ENCODE peak calls at places on chromosomes 5 and 9, in seven cellular contexts. E is T-helper 1 cell; A is brain microvascular endothelial cell; R is HepG2; W is HFF-Myc; F is non-pigmented ciliary epithelial cell; N is activated T-helper 1 cell treated with anti-CD3 and anti-CD28 coated beads, Interleukin-2, amount 50 U/mL, for 16 hours. H is an unnamed sample.

GRCh38 chr5:163790497-163790896 is 285.1 kb downstream of the MAT2B start:
- DNase-seq in E (no peak), A (no peak), R (no peak), W (no peak), F (no peak), N (no peak), H (no peak)

GRCh38 chr5:170523129-170523497 is 19.3 kb downstream of the KCNIP1 start:
- DNase-seq in E (no peak), A (no peak), R (no peak), W (no peak), F (no peak), N (no peak), H (no peak)

GRCh38 chr9:127170652-127171051 is 48.2 kb upstream of the ANGPTL2 start:
- DNase-seq in E (no peak), A (no peak), R (no peak), W (no peak), F (no peak), N (no peak), H (no peak)

GRCh38 chr9:120265791-120266190 is 314.2 kb downstream of the CDK5RAP2 start:
- DNase-seq in E (no peak), A (no peak), R (no peak), W (no peak), F (no peak), N (no peak), H (no peak)

GRCh38 chr5:98069876-98070512 is 703.5 kb upstream of the RGMB start:
- DNase-seq in E (no peak), A (no peak), R (no peak), W (no peak), F (peak), N (no peak), H (no peak)

GRCh38 chr5:158952951-158953350 is 146.8 kb downstream of the EBF1 start:
- DNase-seq in E (no peak), A (no peak), R (no peak), W (peak), F (no peak), N (no peak), H (no peak)

GRCh38 chr5:43553381-43553780 is 3.5 kb downstream of the PAIP1 start:
- DNase-seq in E (no peak), A (no peak), R (no peak), W (no peak), F (no peak), N (no peak), H (no peak)

GRCh38 chr5:55497712-55498111 is 37.1 kb downstream of the PLPP1 start:
- DNase-seq in E (no peak), A (no peak), R (no peak), W (no peak), F (no peak), N (no peak), H (no peak)

GRCh38 chr5:42057254-42057690 is 132.2 kb downstream of the FBXO4 start:
- DNase-seq in E (peak), A (peak), R (peak), W (peak), F (no peak), N (no peak), H (no peak)

GRCh38 chr9:109708507-109708945 is 71.5 kb upstream of the PALM2AKAP2 start:
- DNase-seq in E (no peak), A (no peak), R (no peak), W (no peak), F (no peak), N (no peak), H (no peak)

GRCh38 chr5:179371681-179372675 is 26.7 kb upstream of the ADAMTS2 start:
- DNase-seq in E (no peak), A (no peak), R (no peak), W (no peak), F (no peak), N (no peak), H (no peak)

GRCh38 chr9:128361296-128361980 is 9.7 kb upstream of the URM1 start:
- DNase-seq in E (no peak), A (no peak), R (no peak), W (no peak), F (no peak), N (no peak), H (no peak)

GRCh38 chr9:12697719-12698118 is 4.5 kb downstream of the TYRP1 start:
- DNase-seq in E (no peak), A (no peak), R (no peak), W (no peak), F (no peak), N (no peak), H (no peak)

GRCh38 chr5:175895701-175896102 is 24.3 kb downstream of the CPLX2 start:
- DNase-seq in E (peak), A (no peak), R (no peak), W (no peak), F (no peak), N (no peak), H (no peak)

GRCh38 chr5:138843789-138844461 is 31.2 kb downstream of the LRRTM2 start:
- DNase-seq in E (no peak), A (no peak), R (no peak), W (no peak), F (no peak), N (no peak), H (no peak)

GRCh38 chr9:87567566-87567965 is 69.9 kb downstream of the DAPK1 start:
- DNase-seq in E (no peak), A (no peak), R (no peak), W (no peak), F (no peak), N (no peak), H (no peak)

GRCh38 chr5:74542477-74542876 is 98.1 kb downstream of the ENC1 start:
- DNase-seq in E (no peak), A (no peak), R (no peak), W (no peak), F (no peak), N (no peak), H (no peak)

GRCh38 chr9:5440426-5440825 is 2.7 kb upstream of the PLGRKT start:
- DNase-seq in E (no peak), A (no peak), R (no peak), W (no peak), F (no peak), N (no peak), H (no peak)

GRCh38 chr9:136088939-136089696 is 6.0 kb downstream of the NACC2 start:
- DNase-seq in E (no peak), A (no peak), R (no peak), W (no peak), F (no peak), N (no peak), H (no peak)

GRCh38 chr9:76453785-76454184 is 5.2 kb upstream of the GCNT1 start:
- DNase-seq in E (no peak), A (peak), R (no peak), W (no peak), F (no peak), N (no peak), H (no peak)